ENCODE peak calls at places on chromosomes 13 and 19, in four cellular contexts. J is erythroblast, F is adrenal gland, S is Peyer's patch. N is an unnamed sample.

GRCh38 chr19:38734176-38734425 is 10.2 kb downstream of the CAPN12 start:
- DNase-seq in J (no peak), F (no peak), S (peak; percentile 55), N (no peak)

GRCh38 chr13:52428295-52428694 is 22.1 kb downstream of the VPS36 start:
- DNase-seq in J (peak; percentile 43), F (no peak), S (no peak), N (no peak)

GRCh38 chr19:46350758-46351159 is 3.9 kb downstream of the PPP5C start:
- DNase-seq in J (no peak), F (no peak), S (peak; percentile 50), N (no peak)

GRCh38 chr19:29745253-29745652 is 30.2 kb upstream of the C19orf12 start:
- DNase-seq in J (no peak), F (no peak), S (no peak), N (no peak)

GRCh38 chr19:37251308-37252229 is 33.6 kb downstream of the ZNF383 start:
- DNase-seq in J (peak; percentile 46), F (peak; percentile 81), S (peak; percentile 62), N (no peak)

GRCh38 chr19:10467104-10467706 is 36.0 kb downstream of the KEAP1 start:
- DNase-seq in J (no peak), F (no peak), S (no peak), N (no peak)

GRCh38 chr19:5389353-5389752 is 48.7 kb upstream of the PTPRS start:
- DNase-seq in J (no peak), F (no peak), S (no peak), N (no peak)

GRCh38 chr13:108270442-108270841 is 924 bp downstream of the TNFSF13B start:
- DNase-seq in J (peak; percentile 6), F (no peak), S (no peak), N (no peak)

GRCh38 chr13:98349731-98350305 is 172.7 kb upstream of the RNF113B start:
- DNase-seq in J (peak; percentile 12), F (no peak), S (no peak), N (no peak)

GRCh38 chr19:2173841-2174577 is 10.3 kb downstream of the DOT1L start:
- DNase-seq in J (no peak), F (peak; percentile 64), S (no peak), N (no peak)

GRCh38 chr19:54160182-54160811 is 776 bp upstream of the LENG1 start:
- DNase-seq in J (no peak), F (no peak), S (no peak), N (no peak)

N was measured in HCT116.